ENCODE peak calls at places on chromosomes 3 and 15, in four cellular contexts. One of them, this sample, is unnamed.

GRCh38 chr15:72169921-72170611 is 27.5 kb downstream of the GRAMD2A start:
- DNase-seq in mesothelial cell of epicardium: no peak
- DNase-seq in transverse colon: peak; percentile 75
- DNase-seq in HFFc6: no peak
- DNase-seq in this sample: peak; percentile 7

GRCh38 chr3:13879946-13880810 is at the start of gene WNT7A:
- DNase-seq in HFFc6: no peak
- DNase-seq in transverse colon: no peak
- DNase-seq in mesothelial cell of epicardium: no peak
- DNase-seq in this sample: peak; percentile 61

GRCh38 chr15:41695750-41696436 is 35.7 kb downstream of the MGA start:
- DNase-seq in transverse colon: peak; percentile 18
- DNase-seq in mesothelial cell of epicardium: no peak
- DNase-seq in HFFc6: peak; percentile 26
- DNase-seq in this sample: peak; percentile 82

GRCh38 chr3:105195260-105195659 is 171.4 kb upstream of the ALCAM start:
- DNase-seq in HFFc6: peak; percentile 26
- DNase-seq in mesothelial cell of epicardium: no peak
- DNase-seq in transverse colon: no peak
- DNase-seq in this sample: no peak

GRCh38 chr3:115086379-115086778 is 60.7 kb downstream of the ZBTB20 start:
- DNase-seq in HFFc6: no peak
- DNase-seq in transverse colon: no peak
- DNase-seq in mesothelial cell of epicardium: no peak
- DNase-seq in this sample: no peak

GRCh38 chr15:68700395-68701123 is 120.1 kb downstream of the ANP32A start:
- DNase-seq in transverse colon: peak; percentile 20
- DNase-seq in HFFc6: no peak
- DNase-seq in mesothelial cell of epicardium: no peak
- DNase-seq in this sample: no peak

GRCh38 chr15:25596644-25597562 is 158.1 kb upstream of the UBE3A start:
- DNase-seq in transverse colon: no peak
- DNase-seq in mesothelial cell of epicardium: no peak
- DNase-seq in HFFc6: no peak
- DNase-seq in this sample: no peak

GRCh38 chr3:33636125-33636855 is 81.8 kb downstream of the CLASP2 start:
- DNase-seq in transverse colon: no peak
- DNase-seq in HFFc6: peak; percentile 58
- DNase-seq in mesothelial cell of epicardium: no peak
- DNase-seq in this sample: peak; percentile 39

GRCh38 chr3:63976166-63976861 is 47.0 kb downstream of the PSMD6 start:
- DNase-seq in mesothelial cell of epicardium: no peak
- DNase-seq in HFFc6: peak; percentile 95
- DNase-seq in transverse colon: no peak
- DNase-seq in this sample: no peak

GRCh38 chr15:26421065-26421464 is 351.8 kb downstream of the GABRB3 start:
- DNase-seq in HFFc6: no peak
- DNase-seq in transverse colon: no peak
- DNase-seq in mesothelial cell of epicardium: no peak
- DNase-seq in this sample: no peak

GRCh38 chr3:102174312-102174712 is 260.5 kb upstream of the ZPLD1 start:
- DNase-seq in transverse colon: no peak
- DNase-seq in mesothelial cell of epicardium: no peak
- DNase-seq in HFFc6: peak; percentile 89
- DNase-seq in this sample: no peak

GRCh38 chr3:126340596-126340942 is 16.6 kb downstream of the KLF15 start:
- DNase-seq in transverse colon: peak; percentile 3
- DNase-seq in HFFc6: no peak
- DNase-seq in mesothelial cell of epicardium: no peak
- DNase-seq in this sample: no peak

GRCh38 chr3:58998476-58999117 is 51.2 kb downstream of the CFAP20DC start:
- DNase-seq in transverse colon: no peak
- DNase-seq in HFFc6: peak; percentile 97
- DNase-seq in mesothelial cell of epicardium: no peak
- DNase-seq in this sample: no peak

GRCh38 chr3:50572158-50572557 is 2.8 kb downstream of the HEMK1 start:
- DNase-seq in HFFc6: peak; percentile 51
- DNase-seq in mesothelial cell of epicardium: no peak
- DNase-seq in transverse colon: peak; percentile 83
- DNase-seq in this sample: peak; percentile 80

GRCh38 chr3:8589880-8590556 is 54.6 kb downstream of the SSUH2 start:
- DNase-seq in HFFc6: peak; percentile 24
- DNase-seq in mesothelial cell of epicardium: no peak
- DNase-seq in transverse colon: no peak
- DNase-seq in this sample: no peak

GRCh38 chr3:197151562-197151961 is 121.9 kb upstream of the MELTF start:
- DNase-seq in mesothelial cell of epicardium: no peak
- DNase-seq in transverse colon: no peak
- DNase-seq in HFFc6: peak; percentile 49
- DNase-seq in this sample: no peak

GRCh38 chr15:48555244-48555804 is 90.2 kb downstream of the FBN1 start:
- DNase-seq in HFFc6: peak; percentile 89
- DNase-seq in transverse colon: no peak
- DNase-seq in mesothelial cell of epicardium: no peak
- DNase-seq in this sample: no peak

GRCh38 chr3:100361897-100362296 is 27.3 kb downstream of the NIT2 start:
- DNase-seq in mesothelial cell of epicardium: no peak
- DNase-seq in HFFc6: no peak
- DNase-seq in transverse colon: no peak
- DNase-seq in this sample: no peak

GRCh38 chr3:86865506-86865905 is 125.4 kb downstream of the VGLL3 start:
- DNase-seq in mesothelial cell of epicardium: no peak
- DNase-seq in transverse colon: no peak
- DNase-seq in HFFc6: peak; percentile 13
- DNase-seq in this sample: no peak
- TF ChIP-seq CTCF in mesothelial cell of epicardium: no peak
- TF ChIP-seq CTCF in transverse colon: no peak
- TF ChIP-seq CTCF in HFFc6: no peak
- TF ChIP-seq CTCF in this sample: no peak

GRCh38 chr15:50685191-50685975 is 1.2 kb downstream of the TRPM7 start:
- DNase-seq in transverse colon: no peak
- DNase-seq in mesothelial cell of epicardium: no peak
- DNase-seq in HFFc6: no peak
- DNase-seq in this sample: no peak
- TF ChIP-seq CTCF in transverse colon: no peak
- TF ChIP-seq CTCF in mesothelial cell of epicardium: no peak
- TF ChIP-seq CTCF in HFFc6: no peak
- TF ChIP-seq CTCF in this sample: no peak

GRCh38 chr15:73683624-73684536 is at the start of gene CD276:
- DNase-seq in HFFc6: peak; percentile 67
- DNase-seq in mesothelial cell of epicardium: peak; percentile 49
- DNase-seq in transverse colon: peak; percentile 73
- DNase-seq in this sample: peak; percentile 85
- TF ChIP-seq CTCF in HFFc6: peak; percentile 68
- TF ChIP-seq CTCF in mesothelial cell of epicardium: no peak
- TF ChIP-seq CTCF in transverse colon: no peak
- TF ChIP-seq CTCF in this sample: peak; percentile 8

DNA sequence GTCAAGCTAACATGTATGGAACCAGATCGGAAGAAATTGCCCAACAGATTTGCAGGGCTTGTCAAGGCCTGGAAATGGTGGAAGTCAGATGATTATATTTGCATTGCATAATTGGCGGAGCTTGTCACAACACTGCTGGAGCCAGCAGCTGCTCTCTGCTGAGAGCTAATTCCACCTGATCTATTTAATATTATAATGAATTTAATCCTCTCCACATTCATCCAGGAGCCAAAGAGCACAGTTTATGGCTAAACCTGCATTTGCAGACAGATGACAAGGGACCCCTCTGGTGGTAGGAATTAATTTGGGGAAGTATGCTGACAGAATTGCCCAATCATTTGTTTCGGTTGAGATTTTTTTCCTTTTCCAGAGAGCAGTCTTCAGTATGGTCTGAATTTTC is 730.2 kb downstream of the TUSC7 start:
- DNase-seq in transverse colon: no peak
- DNase-seq in HFFc6: no peak
- DNase-seq in mesothelial cell of epicardium: no peak
- DNase-seq in this sample: no peak
- TF ChIP-seq CTCF in transverse colon: no peak
- TF ChIP-seq CTCF in HFFc6: peak; percentile 14
- TF ChIP-seq CTCF in mesothelial cell of epicardium: no peak
- TF ChIP-seq CTCF in this sample: no peak

DNA sequence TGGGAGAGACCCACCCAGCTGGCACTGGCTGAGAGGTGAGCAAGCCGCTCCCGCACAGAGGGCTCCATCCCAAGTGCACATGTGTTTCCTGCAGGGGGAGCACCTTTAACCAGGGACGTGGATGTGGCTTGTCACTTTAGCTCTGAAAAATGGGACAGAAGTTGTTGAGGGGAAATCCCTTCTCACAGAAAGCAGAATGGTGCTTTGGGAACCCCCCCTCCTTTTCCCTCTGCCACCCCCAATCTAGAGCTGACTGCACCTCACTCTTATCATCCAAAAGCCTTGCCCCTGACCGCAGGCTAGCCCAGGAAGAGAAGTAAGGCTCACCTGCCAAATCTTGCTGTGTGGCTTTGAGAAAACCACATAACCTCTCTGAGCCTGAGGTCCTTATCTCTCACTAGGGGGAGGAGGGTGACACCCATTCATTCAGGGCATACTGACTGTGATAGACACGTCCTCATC is 77.9 kb downstream of the RPN1 start:
- DNase-seq in transverse colon: peak; percentile 17
- DNase-seq in HFFc6: no peak
- DNase-seq in mesothelial cell of epicardium: no peak
- DNase-seq in this sample: peak; percentile 57
- TF ChIP-seq CTCF in transverse colon: no peak
- TF ChIP-seq CTCF in HFFc6: peak; percentile 65
- TF ChIP-seq CTCF in mesothelial cell of epicardium: no peak
- TF ChIP-seq CTCF in this sample: peak; percentile 11

GRCh38 chr15:27429577-27429976 is 458.6 kb downstream of the GABRG3 start:
- DNase-seq in mesothelial cell of epicardium: no peak
- DNase-seq in HFFc6: no peak
- DNase-seq in transverse colon: no peak
- DNase-seq in this sample: no peak
- TF ChIP-seq CTCF in mesothelial cell of epicardium: no peak
- TF ChIP-seq CTCF in HFFc6: no peak
- TF ChIP-seq CTCF in transverse colon: no peak
- TF ChIP-seq CTCF in this sample: no peak

GRCh38 chr15:57950381-57950946 is 115.0 kb downstream of the ALDH1A2 start:
- DNase-seq in mesothelial cell of epicardium: no peak
- DNase-seq in transverse colon: no peak
- DNase-seq in HFFc6: no peak
- DNase-seq in this sample: no peak
- TF ChIP-seq CTCF in mesothelial cell of epicardium: no peak
- TF ChIP-seq CTCF in transverse colon: no peak
- TF ChIP-seq CTCF in HFFc6: no peak
- TF ChIP-seq CTCF in this sample: no peak

GRCh38 chr3:37255990-37256308 is 81.6 kb upstream of the LRRFIP2 start:
- DNase-seq in HFFc6: no peak
- DNase-seq in mesothelial cell of epicardium: no peak
- DNase-seq in transverse colon: no peak
- DNase-seq in this sample: no peak

GRCh38 chr3:37254316-37254715 is 79.9 kb upstream of the LRRFIP2 start:
- DNase-seq in transverse colon: no peak
- DNase-seq in mesothelial cell of epicardium: no peak
- DNase-seq in HFFc6: no peak
- DNase-seq in this sample: no peak

GRCh38 chr3:37259291-37259690 is 84.9 kb upstream of the LRRFIP2 start:
- DNase-seq in mesothelial cell of epicardium: no peak
- DNase-seq in transverse colon: no peak
- DNase-seq in HFFc6: no peak
- DNase-seq in this sample: no peak

GRCh38 chr3:37257581-37257980 is 83.2 kb upstream of the LRRFIP2 start:
- DNase-seq in HFFc6: no peak
- DNase-seq in mesothelial cell of epicardium: no peak
- DNase-seq in transverse colon: no peak
- DNase-seq in this sample: no peak

DNA sequence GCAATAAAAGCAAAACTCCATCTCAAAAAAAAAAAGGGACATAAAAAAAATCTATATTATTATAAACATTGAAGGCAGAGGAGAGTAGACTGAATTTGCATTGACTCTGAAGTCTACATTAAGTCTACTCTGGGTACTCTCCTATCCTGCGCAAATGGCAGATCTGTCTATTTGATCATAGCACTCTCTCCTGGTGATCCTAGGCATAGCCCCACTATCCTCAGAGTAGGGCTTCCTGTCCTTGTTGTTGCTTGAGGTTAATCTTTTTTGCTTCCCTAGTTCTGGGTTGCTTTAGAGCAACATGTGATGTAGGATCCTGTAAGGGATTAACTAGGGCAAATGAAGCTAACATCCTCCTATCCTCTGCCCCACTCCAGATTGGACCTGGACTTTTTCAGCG is 82.1 kb upstream of the LRRFIP2 start:
- DNase-seq in mesothelial cell of epicardium: no peak
- DNase-seq in HFFc6: no peak
- DNase-seq in transverse colon: no peak
- DNase-seq in this sample: no peak
- TF ChIP-seq CTCF in mesothelial cell of epicardium: no peak
- TF ChIP-seq CTCF in HFFc6: peak; percentile 38
- TF ChIP-seq CTCF in transverse colon: no peak
- TF ChIP-seq CTCF in this sample: no peak

This sample was measured in GM13976.